ENCODE peak calls at places on chromosomes 4 and X, in six cellular contexts. One of them, this sample, is unnamed.

GRCh38 chr4:153265311-153266047 is 61.2 kb downstream of the TRIM2 start:
- DNase-seq in SK-N-SH: no peak
- DNase-seq in K562: no peak
- DNase-seq in H1: peak
- DNase-seq in HCT116: no peak
- DNase-seq in HepG2: no peak
- DNase-seq in this sample: no peak

GRCh38 chr4:152304220-152304619 is 231.7 kb downstream of the FBXW7 start:
- DNase-seq in H1: no peak
- DNase-seq in HCT116: no peak
- DNase-seq in HepG2: no peak
- DNase-seq in SK-N-SH: no peak
- DNase-seq in K562: no peak
- DNase-seq in this sample: no peak

GRCh38 chr4:2794707-2795557 is 2.0 kb downstream of the SH3BP2 start:
- DNase-seq in HCT116: no peak
- DNase-seq in H1: no peak
- DNase-seq in HepG2: no peak
- DNase-seq in SK-N-SH: no peak
- DNase-seq in K562: no peak
- DNase-seq in this sample: no peak

GRCh38 chr4:38902695-38903094 is 35.1 kb downstream of the FAM114A1 start:
- DNase-seq in K562: peak
- DNase-seq in SK-N-SH: peak
- DNase-seq in HepG2: peak
- DNase-seq in HCT116: no peak
- DNase-seq in H1: no peak
- DNase-seq in this sample: peak

GRCh38 chrX:119990995-119991787 is 47.6 kb upstream of the NKAP start:
- DNase-seq in SK-N-SH: peak
- DNase-seq in HCT116: no peak
- DNase-seq in HepG2: no peak
- DNase-seq in H1: peak
- DNase-seq in K562: no peak
- DNase-seq in this sample: no peak

GRCh38 chr4:186587416-186588018 is 32.1 kb upstream of the MTNR1A start:
- DNase-seq in HepG2: peak
- DNase-seq in K562: peak
- DNase-seq in SK-N-SH: peak
- DNase-seq in H1: peak
- DNase-seq in HCT116: peak
- DNase-seq in this sample: no peak

GRCh38 chr4:144423930-144424329 is 222.0 kb upstream of the HHIP start:
- DNase-seq in HepG2: no peak
- DNase-seq in K562: no peak
- DNase-seq in HCT116: no peak
- DNase-seq in H1: no peak
- DNase-seq in SK-N-SH: no peak
- DNase-seq in this sample: no peak

GRCh38 chr4:126230244-126230643 is 915.5 kb downstream of the FAT4 start:
- DNase-seq in HCT116: no peak
- DNase-seq in SK-N-SH: no peak
- DNase-seq in H1: no peak
- DNase-seq in K562: no peak
- DNase-seq in HepG2: no peak
- DNase-seq in this sample: no peak

GRCh38 chrX:133776072-133776471 is 209.3 kb downstream of the GPC3 start:
- DNase-seq in SK-N-SH: peak
- DNase-seq in HCT116: no peak
- DNase-seq in HepG2: no peak
- DNase-seq in H1: peak
- DNase-seq in K562: peak
- DNase-seq in this sample: no peak

GRCh38 chr4:1978226-1978625 is 30.5 kb downstream of the NELFA start:
- DNase-seq in HCT116: no peak
- DNase-seq in K562: no peak
- DNase-seq in SK-N-SH: no peak
- DNase-seq in H1: no peak
- DNase-seq in HepG2: no peak
- DNase-seq in this sample: no peak

GRCh38 chrX:41145920-41146608 is 60.8 kb downstream of the USP9X start:
- DNase-seq in HepG2: no peak
- DNase-seq in SK-N-SH: no peak
- DNase-seq in K562: no peak
- DNase-seq in H1: no peak
- DNase-seq in HCT116: peak
- DNase-seq in this sample: peak

GRCh38 chr4:113707013-113707412 is 54.5 kb downstream of the CAMK2D start:
- DNase-seq in H1: no peak
- DNase-seq in K562: no peak
- DNase-seq in HepG2: no peak
- DNase-seq in SK-N-SH: no peak
- DNase-seq in HCT116: no peak
- DNase-seq in this sample: no peak

GRCh38 chrX:53223068-53223693 is 1.8 kb downstream of the KDM5C start:
- DNase-seq in SK-N-SH: no peak
- DNase-seq in K562: no peak
- DNase-seq in HCT116: no peak
- DNase-seq in H1: no peak
- DNase-seq in HepG2: no peak
- DNase-seq in this sample: peak

GRCh38 chr4:159107203-159107921 is 4.5 kb downstream of the RAPGEF2 start:
- DNase-seq in SK-N-SH: no peak
- DNase-seq in HepG2: no peak
- DNase-seq in H1: no peak
- DNase-seq in HCT116: no peak
- DNase-seq in K562: no peak
- DNase-seq in this sample: no peak

GRCh38 chr4:182074842-182075241 is 168.4 kb upstream of the TENM3 start:
- DNase-seq in SK-N-SH: no peak
- DNase-seq in H1: no peak
- DNase-seq in K562: no peak
- DNase-seq in HepG2: no peak
- DNase-seq in HCT116: no peak
- DNase-seq in this sample: no peak

GRCh38 chr4:163611172-163611571 is 116.7 kb downstream of the TMA16 start:
- DNase-seq in H1: no peak
- DNase-seq in HepG2: no peak
- DNase-seq in K562: no peak
- DNase-seq in HCT116: no peak
- DNase-seq in SK-N-SH: no peak
- DNase-seq in this sample: no peak

GRCh38 chrX:132118361-132118760 is 9.5 kb downstream of the FRMD7 start:
- DNase-seq in HepG2: no peak
- DNase-seq in K562: peak
- DNase-seq in H1: peak
- DNase-seq in HCT116: peak
- DNase-seq in SK-N-SH: no peak
- DNase-seq in this sample: no peak

GRCh38 chr4:14652522-14652921 is 349.8 kb upstream of the CPEB2 start:
- DNase-seq in HCT116: no peak
- DNase-seq in K562: no peak
- DNase-seq in HepG2: no peak
- DNase-seq in H1: no peak
- DNase-seq in SK-N-SH: no peak
- DNase-seq in this sample: no peak

GRCh38 chr4:121711263-121712000 is 14.7 kb upstream of the ANXA5 start:
- DNase-seq in H1: peak
- DNase-seq in K562: peak
- DNase-seq in SK-N-SH: peak
- DNase-seq in HepG2: peak
- DNase-seq in HCT116: peak
- DNase-seq in this sample: no peak

GRCh38 chr4:143921160-143921559 is 15.8 kb upstream of the GYPE start:
- DNase-seq in H1: no peak
- DNase-seq in SK-N-SH: no peak
- DNase-seq in K562: no peak
- DNase-seq in HepG2: no peak
- DNase-seq in HCT116: no peak
- DNase-seq in this sample: no peak

GRCh38 chrX:47247206-47247998 is 14.6 kb downstream of the USP11 start:
- DNase-seq in K562: no peak
- DNase-seq in HCT116: no peak
- DNase-seq in SK-N-SH: peak
- DNase-seq in HepG2: no peak
- DNase-seq in H1: no peak
- DNase-seq in this sample: no peak

GRCh38 chr4:155571184-155571944 is 95.3 kb upstream of the GUCY1A1 start:
- DNase-seq in K562: no peak
- DNase-seq in HepG2: no peak
- DNase-seq in SK-N-SH: peak
- DNase-seq in HCT116: no peak
- DNase-seq in H1: no peak
- DNase-seq in this sample: no peak

GRCh38 chr4:150371869-150372268 is 210.1 kb upstream of the MAB21L2 start:
- DNase-seq in SK-N-SH: no peak
- DNase-seq in K562: no peak
- DNase-seq in HepG2: no peak
- DNase-seq in HCT116: no peak
- DNase-seq in H1: no peak
- DNase-seq in this sample: no peak

GRCh38 chrX:49186125-49187027 is at the start of gene PRICKLE3:
- DNase-seq in SK-N-SH: no peak
- DNase-seq in K562: peak
- DNase-seq in HepG2: peak
- DNase-seq in HCT116: no peak
- DNase-seq in H1: peak
- DNase-seq in this sample: peak

GRCh38 chr4:15003441-15003890 is 1.2 kb downstream of the CPEB2 start:
- DNase-seq in HCT116: no peak
- DNase-seq in HepG2: no peak
- DNase-seq in K562: peak
- DNase-seq in H1: peak
- DNase-seq in SK-N-SH: peak
- DNase-seq in this sample: peak

GRCh38 chr4:8402181-8402597 is 38.3 kb downstream of the ACOX3 start:
- DNase-seq in K562: no peak
- DNase-seq in HepG2: no peak
- DNase-seq in HCT116: no peak
- DNase-seq in H1: no peak
- DNase-seq in SK-N-SH: no peak
- DNase-seq in this sample: no peak

GRCh38 chr4:8403981-8404380 is 36.5 kb downstream of the ACOX3 start:
- DNase-seq in HepG2: no peak
- DNase-seq in H1: no peak
- DNase-seq in K562: no peak
- DNase-seq in HCT116: no peak
- DNase-seq in SK-N-SH: peak
- DNase-seq in this sample: no peak

GRCh38 chr4:8403173-8403753 is 37.3 kb downstream of the ACOX3 start:
- DNase-seq in K562: peak
- DNase-seq in HepG2: peak
- DNase-seq in H1: peak
- DNase-seq in HCT116: peak
- DNase-seq in SK-N-SH: peak
- DNase-seq in this sample: peak

GRCh38 chr4:8401665-8402064 is 38.9 kb downstream of the ACOX3 start:
- DNase-seq in HCT116: no peak
- DNase-seq in H1: no peak
- DNase-seq in K562: no peak
- DNase-seq in HepG2: no peak
- DNase-seq in SK-N-SH: no peak
- DNase-seq in this sample: no peak

DNA sequence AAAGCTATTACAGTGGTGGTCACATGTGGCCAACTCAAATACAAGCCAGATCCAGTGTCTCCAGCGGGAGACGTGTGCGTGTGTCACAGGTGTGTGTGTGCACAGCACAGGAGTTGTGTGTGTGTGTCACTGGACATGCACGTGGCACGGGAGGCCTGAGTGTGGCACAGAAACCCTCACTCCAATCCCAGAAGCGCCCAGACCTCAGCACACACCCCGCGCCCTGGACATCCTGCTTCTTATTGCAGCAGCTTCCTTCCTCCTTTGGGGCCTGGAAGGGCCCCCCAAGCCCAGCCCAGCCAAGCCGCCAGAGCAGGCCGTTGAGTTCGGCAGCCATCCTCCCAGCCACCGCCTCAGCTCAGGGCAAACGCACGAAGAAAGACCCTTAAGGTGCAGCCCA is 37.9 kb downstream of the ACOX3 start:
- DNase-seq in SK-N-SH: no peak
- DNase-seq in K562: no peak
- DNase-seq in HepG2: no peak
- DNase-seq in HCT116: no peak
- DNase-seq in H1: no peak
- DNase-seq in this sample: no peak
- TF ChIP-seq JUND in SK-N-SH: no peak
- TF ChIP-seq JUND in K562: no peak
- TF ChIP-seq JUND in HepG2: no peak
- TF ChIP-seq JUND in HCT116: no peak
- TF ChIP-seq JUND in H1: no peak
- TF ChIP-seq JUND in this sample: no peak

DNA sequence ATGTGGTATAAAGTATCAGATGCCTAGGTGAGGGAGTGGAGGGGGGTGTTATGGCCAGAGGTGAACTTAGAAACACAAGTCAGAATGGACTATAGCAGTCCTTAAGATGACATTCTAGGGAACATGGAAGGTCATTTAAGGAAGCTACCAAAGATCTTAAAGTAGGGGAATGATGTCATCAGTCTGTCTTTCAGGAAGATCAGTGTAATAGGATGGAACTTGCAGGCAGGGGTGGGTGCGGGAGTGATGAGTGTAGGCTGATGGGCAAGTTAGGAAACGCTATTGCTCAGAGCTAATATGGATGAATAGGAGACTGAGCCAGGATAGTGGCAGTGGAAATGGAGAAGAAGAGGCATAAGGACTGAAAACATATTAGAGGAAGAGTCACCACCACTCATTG is 27.5 kb upstream of the CWH43 start:
- DNase-seq in K562: no peak
- DNase-seq in H1: no peak
- DNase-seq in HepG2: no peak
- DNase-seq in SK-N-SH: no peak
- DNase-seq in HCT116: no peak
- DNase-seq in this sample: no peak
- TF ChIP-seq JUND in K562: peak
- TF ChIP-seq JUND in H1: no peak
- TF ChIP-seq JUND in HepG2: no peak
- TF ChIP-seq JUND in SK-N-SH: no peak
- TF ChIP-seq JUND in HCT116: no peak
- TF ChIP-seq JUND in this sample: no peak

GRCh38 chrX:8284131-8284530 is 113.1 kb upstream of the VCX2 start:
- DNase-seq in H1: no peak
- DNase-seq in K562: no peak
- DNase-seq in HepG2: no peak
- DNase-seq in SK-N-SH: no peak
- DNase-seq in HCT116: no peak
- DNase-seq in this sample: no peak
- TF ChIP-seq JUND in H1: no peak
- TF ChIP-seq JUND in K562: no peak
- TF ChIP-seq JUND in HepG2: no peak
- TF ChIP-seq JUND in SK-N-SH: no peak
- TF ChIP-seq JUND in HCT116: no peak
- TF ChIP-seq JUND in this sample: no peak

DNA sequence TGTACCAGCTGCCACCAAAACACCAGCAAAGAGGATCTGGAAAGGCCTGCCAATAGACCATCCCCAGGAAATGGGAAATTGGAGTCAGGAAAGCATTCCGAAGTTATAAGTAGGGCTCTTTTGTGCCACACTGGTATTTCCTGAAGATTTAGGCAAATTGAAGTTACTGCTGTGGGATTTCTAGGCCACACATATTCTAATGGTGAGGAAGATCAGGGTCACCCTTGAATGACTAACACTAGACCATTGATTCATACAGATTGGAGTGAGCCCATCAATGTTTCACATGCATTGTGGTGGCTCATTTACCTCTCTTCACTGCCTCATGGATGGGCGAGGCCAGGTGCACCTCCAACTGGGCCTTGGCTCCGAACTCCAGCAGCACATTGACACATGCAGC is 22.6 kb downstream of the ASB11 start:
- DNase-seq in HepG2: no peak
- DNase-seq in SK-N-SH: no peak
- DNase-seq in K562: no peak
- DNase-seq in H1: no peak
- DNase-seq in HCT116: no peak
- DNase-seq in this sample: no peak
- TF ChIP-seq JUND in HepG2: no peak
- TF ChIP-seq JUND in SK-N-SH: no peak
- TF ChIP-seq JUND in K562: no peak
- TF ChIP-seq JUND in H1: no peak
- TF ChIP-seq JUND in HCT116: no peak
- TF ChIP-seq JUND in this sample: no peak